ENCODE peak calls at places on chromosome 22, in eight cellular contexts. B is AG09309, R is fibroblast of lung, D is MM.1S, U is IMR-90, M is tibial nerve, L is AG10803, N is WTC11. X is an unnamed sample.

GRCh38 chr22:42945736-42946135 is 69.2 kb downstream of the PACSIN2 start:
- DNase-seq in U (no peak), L (no peak), N (no peak), D (no peak), R (no peak), B (no peak), M (no peak), X (no peak)

GRCh38 chr22:31107206-31108118 is at the start of gene SELENOM:
- DNase-seq in N (peak), M (peak), B (peak), R (peak), U (peak), L (peak), D (peak), X (peak)

GRCh38 chr22:45271667-45272188 is 13.0 kb upstream of the UPK3A start:
- DNase-seq in R (peak), N (no peak), D (no peak), M (no peak), B (no peak), U (no peak), L (peak), X (no peak)

GRCh38 chr22:48834404-48834803 is 993.3 kb downstream of the BRD1 start:
- DNase-seq in M (no peak), R (no peak), L (no peak), D (peak), N (no peak), B (no peak), U (no peak), X (no peak)

GRCh38 chr22:19429950-19430889 is 1.3 kb downstream of the HIRA start:
- DNase-seq in U (peak), D (peak), M (no peak), L (peak), N (no peak), R (peak), B (no peak), X (peak)

GRCh38 chr22:38230108-38230825 is 28.5 kb downstream of the MAFF start:
- DNase-seq in R (peak), N (peak), U (no peak), M (no peak), D (no peak), L (peak), B (no peak), X (no peak)

GRCh38 chr22:44408227-44409192 is 89.5 kb downstream of the RTL6 start:
- DNase-seq in N (no peak), R (no peak), D (no peak), B (no peak), M (no peak), U (no peak), L (no peak), X (no peak)

GRCh38 chr22:17918840-17919239 is 105.5 kb downstream of the MICAL3 start:
- DNase-seq in N (no peak), M (no peak), L (peak), R (no peak), D (no peak), U (peak), B (peak), X (peak)

GRCh38 chr22:30526656-30527055 is 19.9 kb downstream of the SEC14L6 start:
- DNase-seq in B (no peak), L (no peak), R (no peak), U (no peak), D (no peak), N (no peak), M (no peak), X (no peak)

GRCh38 chr22:19878461-19879247 is 24.0 kb upstream of the GNB1L start:
- DNase-seq in D (no peak), R (peak), L (peak), U (peak), M (peak), B (no peak), N (peak), X (peak)

GRCh38 chr22:37162221-37163095 is 12.7 kb upstream of the IL2RB start:
- DNase-seq in N (no peak), D (peak), M (no peak), B (no peak), L (no peak), R (no peak), U (no peak), X (no peak)

GRCh38 chr22:30969532-30970355 is 679 bp downstream of the TUG1 start:
- DNase-seq in B (no peak), M (no peak), R (peak), D (peak), U (peak), N (no peak), L (peak), X (peak)

GRCh38 chr22:17265649-17266248 is 46.5 kb upstream of the ADA2 start:
- DNase-seq in D (no peak), M (no peak), L (no peak), R (no peak), U (no peak), B (no peak), N (no peak), X (no peak)

GRCh38 chr22:19965771-19966709 is 24.4 kb upstream of the TXNRD2 start:
- DNase-seq in M (no peak), L (no peak), U (no peak), B (no peak), D (no peak), N (peak), R (no peak), X (no peak)

GRCh38 chr22:24969588-24970301 is 17.2 kb downstream of the KIAA1671 start:
- DNase-seq in M (peak), B (no peak), D (no peak), L (peak), R (no peak), N (no peak), U (no peak), X (peak)

GRCh38 chr22:49550766-49551362 is 276.8 kb downstream of the BRD1 start:
- DNase-seq in U (no peak), B (no peak), D (no peak), N (no peak), R (no peak), M (no peak), L (no peak), X (no peak)

GRCh38 chr22:19178065-19178658 is 374 bp downstream of the SLC25A1 start:
- DNase-seq in B (no peak), U (peak), D (peak), N (peak), M (no peak), L (no peak), R (peak), X (no peak)

GRCh38 chr22:44729391-44730012 is 22.9 kb upstream of the ARHGAP8 start:
- DNase-seq in M (no peak), U (peak), R (peak), B (peak), N (no peak), D (no peak), L (peak), X (peak)

GRCh38 chr22:19232620-19233019 is 54.1 kb upstream of the SLC25A1 start:
- DNase-seq in L (no peak), N (no peak), D (no peak), U (no peak), B (no peak), R (no peak), M (no peak), X (no peak)

GRCh38 chr22:48746789-48747425 is 1080.8 kb downstream of the BRD1 start:
- DNase-seq in L (no peak), D (no peak), N (no peak), R (no peak), M (no peak), U (no peak), B (no peak), X (no peak)

GRCh38 chr22:19811811-19812771 is 42.6 kb downstream of the GNB1L start:
- DNase-seq in N (no peak), D (no peak), L (no peak), R (no peak), B (no peak), U (no peak), M (no peak), X (no peak)

GRCh38 chr22:45502215-45503070 is at the start of gene FBLN1:
- DNase-seq in N (peak), M (no peak), R (peak), B (no peak), U (no peak), D (no peak), L (no peak), X (no peak)

GRCh38 chr22:33806191-33806590 is 114.1 kb downstream of the LARGE1 start:
- DNase-seq in U (peak), L (peak), R (peak), M (no peak), B (no peak), D (peak), N (no peak), X (no peak)

GRCh38 chr22:20537325-20537756 is 29.9 kb downstream of the MED15 start:
- DNase-seq in U (no peak), M (no peak), N (no peak), R (no peak), B (no peak), D (no peak), L (no peak), X (no peak)

DNA sequence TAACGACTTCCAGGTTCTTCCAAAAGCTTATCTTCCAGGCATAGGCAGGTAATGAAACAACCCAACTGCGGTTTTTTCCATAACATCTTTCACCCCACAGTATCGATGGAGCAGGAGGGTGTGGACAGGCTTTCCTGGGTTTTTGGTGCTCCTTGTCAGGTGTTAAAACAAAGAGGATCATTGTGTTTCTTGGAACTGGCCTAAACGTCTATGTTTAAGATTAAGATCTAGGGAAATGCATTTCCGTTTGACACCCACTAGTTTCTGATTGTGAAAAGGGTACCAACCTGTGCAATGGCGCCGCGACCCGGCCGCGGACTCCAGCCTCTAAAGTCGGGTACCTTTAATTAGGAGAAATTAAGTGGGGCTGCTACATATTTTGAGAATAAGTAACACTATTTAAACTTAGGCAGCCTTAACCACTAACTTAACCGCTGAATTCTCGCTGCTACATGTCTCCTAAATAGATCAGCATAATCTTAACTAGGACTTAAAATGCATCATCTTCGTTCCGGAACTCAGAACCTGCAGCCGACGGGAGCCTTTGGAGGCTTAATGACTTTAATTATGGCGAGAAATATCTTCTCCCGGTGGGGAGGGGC is 31.5 kb downstream of the C22orf31 start:
- DNase-seq in B (peak), L (peak), M (no peak), N (no peak), D (no peak), U (no peak), R (peak), X (peak)
- TF ChIP-seq CTCF in B (no peak), L (no peak), M (no peak), N (no peak), D (no peak), U (no peak), R (no peak), X (no peak)

GRCh38 chr22:23156286-23156685 is 11.0 kb downstream of the RAB36 start:
- DNase-seq in B (no peak), D (peak), R (no peak), N (peak), L (no peak), M (no peak), U (no peak), X (no peak)
- TF ChIP-seq CTCF in B (no peak), D (peak), R (no peak), N (no peak), L (no peak), M (no peak), U (no peak), X (no peak)

GRCh38 chr22:46653596-46653995 is 33.4 kb downstream of the GRAMD4 start:
- DNase-seq in U (no peak), B (no peak), D (no peak), R (no peak), L (no peak), N (no peak), M (no peak), X (no peak)
- TF ChIP-seq CTCF in U (no peak), B (no peak), D (no peak), R (no peak), L (no peak), N (no peak), M (no peak), X (no peak)

GRCh38 chr22:50583294-50583865 is 731 bp upstream of the CHKB start:
- DNase-seq in N (no peak), B (no peak), D (no peak), R (no peak), L (no peak), M (no peak), U (no peak), X (no peak)
- TF ChIP-seq CTCF in N (no peak), B (no peak), D (peak), R (peak), L (no peak), M (peak), U (no peak), X (no peak)

DNA sequence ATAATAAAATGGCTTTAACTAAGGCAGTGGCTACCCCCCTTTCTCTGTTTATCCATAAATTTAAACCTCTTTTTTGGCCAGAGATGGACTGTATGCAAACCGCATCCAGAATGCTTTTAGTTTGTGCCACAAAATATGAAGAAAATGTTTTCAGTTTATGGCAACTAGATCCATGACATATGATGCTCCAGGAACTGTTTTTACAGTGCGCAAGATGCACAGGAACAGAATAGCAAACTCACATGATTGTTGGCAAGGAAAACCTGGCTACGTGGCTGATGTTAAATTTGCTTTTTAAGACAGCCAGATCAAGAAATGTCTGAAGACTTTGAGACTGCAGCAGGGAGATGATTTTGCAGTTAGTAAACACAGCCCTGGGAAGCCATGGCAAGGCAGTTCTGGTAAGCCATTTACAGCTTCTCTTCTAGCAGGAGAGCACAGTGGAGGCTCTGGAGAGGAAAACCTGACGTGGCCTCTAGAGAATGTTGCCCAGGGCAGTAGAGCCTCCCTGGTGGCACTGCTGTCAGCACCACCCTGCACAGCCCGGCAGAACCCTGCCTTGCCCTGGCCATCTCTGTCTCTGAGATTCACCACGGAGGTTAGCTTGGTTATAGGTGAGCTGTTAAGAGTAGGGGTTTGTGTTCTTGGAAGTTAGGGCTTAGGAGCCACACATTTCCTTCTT is 69.8 kb upstream of the TNRC6B start:
- DNase-seq in U (peak), B (peak), M (no peak), L (peak), D (peak), R (peak), N (no peak), X (peak)
- TF ChIP-seq CTCF in U (no peak), B (no peak), M (no peak), L (peak), D (no peak), R (no peak), N (no peak), X (no peak)

GRCh38 chr22:35618427-35619223 is 1.5 kb upstream of the MB start:
- DNase-seq in R (no peak), L (no peak), D (no peak), B (no peak), M (no peak), N (no peak), U (no peak), X (no peak)
- TF ChIP-seq CTCF in R (no peak), L (no peak), D (no peak), B (no peak), M (no peak), N (no peak), U (no peak), X (no peak)

DNA sequence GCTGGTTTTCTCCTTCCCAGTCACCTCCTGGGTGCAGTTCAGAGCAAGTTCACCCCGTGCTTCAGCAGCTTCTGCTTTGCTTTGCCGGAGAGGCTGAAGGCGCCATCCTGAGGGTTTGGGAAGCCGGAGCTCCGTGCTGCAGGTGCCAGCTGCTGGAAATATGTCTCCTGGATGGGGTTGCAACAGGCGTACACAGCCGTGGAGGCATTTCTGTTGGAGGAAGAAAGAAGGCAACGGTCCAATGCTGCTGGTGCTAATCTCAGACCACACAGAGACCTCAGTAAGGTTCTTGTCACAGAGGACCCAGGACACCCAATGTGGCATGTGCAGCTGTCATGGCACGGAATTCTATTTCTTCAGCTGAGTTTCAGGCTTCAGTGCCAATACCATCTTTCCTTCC is 24.1 kb downstream of the ASPHD2 start:
- DNase-seq in L (no peak), M (no peak), B (no peak), N (no peak), R (no peak), D (no peak), U (no peak), X (no peak)
- TF ChIP-seq CTCF in L (no peak), M (no peak), B (no peak), N (no peak), R (no peak), D (no peak), U (no peak), X (no peak)

DNA sequence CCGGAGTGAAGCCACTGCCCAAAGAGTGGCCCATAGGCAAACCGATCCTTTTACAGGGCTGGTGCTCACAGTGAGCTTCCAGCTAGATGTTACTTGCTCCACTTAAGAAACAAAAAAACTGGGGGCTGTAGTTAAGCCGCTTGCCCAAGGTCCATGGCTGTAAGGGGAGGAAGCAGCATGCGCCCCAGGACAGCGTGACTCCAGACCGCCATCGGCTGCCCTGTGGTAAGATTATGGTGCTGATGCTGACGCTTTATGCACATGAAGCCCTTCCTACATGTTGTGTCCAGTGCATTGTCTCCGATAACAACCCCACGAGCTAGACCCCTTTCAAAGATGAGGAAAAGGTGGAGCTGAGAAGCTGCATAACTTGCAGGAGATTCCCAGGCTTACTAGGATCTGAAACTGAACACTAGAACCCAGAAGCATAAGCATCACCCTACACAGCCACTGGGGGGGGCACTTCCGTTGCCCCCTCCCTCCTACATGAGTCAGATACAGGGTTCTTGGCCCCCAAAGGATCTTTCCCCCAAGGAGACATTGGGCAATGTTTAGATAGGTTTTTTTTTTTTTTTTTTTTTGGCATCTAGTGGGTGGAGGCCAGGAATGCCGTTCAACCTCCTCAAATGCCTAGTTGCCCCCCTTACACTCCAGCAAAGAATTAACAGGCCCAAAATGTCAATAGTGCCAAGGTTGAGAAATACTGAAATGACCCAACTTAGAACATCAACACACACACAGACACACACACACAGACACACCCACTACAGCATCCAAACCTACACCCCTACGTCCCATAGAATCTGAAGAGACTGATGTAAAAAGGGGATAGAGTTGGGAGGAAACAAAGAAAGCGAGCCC is 53.9 kb downstream of the MN1 start:
- DNase-seq in D (no peak), N (peak), U (no peak), L (peak), B (no peak), R (no peak), M (no peak), X (no peak)
- TF ChIP-seq CTCF in D (no peak), N (peak), U (peak), L (peak), B (peak), R (peak), M (no peak), X (peak)